ENCODE peak calls at places on chromosomes 16 and 17, in six cellular contexts. N is GM23338, P is ovary, D is psoas muscle, H is cardiac muscle cell, L is heart right ventricle. O is an unnamed sample. For H3K4me1, the result is how much of the 10 kb centered on the place peaks cover.

GRCh38 chr16:16033208-16033717 is 83.8 kb downstream of the ABCC1 start:
- DNase-seq in N (no peak), P (no peak), D (no peak), H (no peak), L (no peak), O (no peak)

GRCh38 chr16:46973457-46974324 is at the start of gene DNAJA2:
- DNase-seq in N (peak), P (peak), D (peak), H (peak), L (peak), O (peak)

GRCh38 chr16:1486551-1487390 is 2.0 kb downstream of the PTX4 start:
- DNase-seq in N (no peak), P (no peak), D (no peak), H (no peak), L (no peak), O (no peak)

GRCh38 chr17:76848670-76849069 is 19.5 kb upstream of the MGAT5B start:
- DNase-seq in N (no peak), P (no peak), D (no peak), H (no peak), L (no peak), O (no peak)

GRCh38 chr16:67294927-67295326 is 15.6 kb downstream of the PLEKHG4 start:
- DNase-seq in N (no peak), P (no peak), D (no peak), H (no peak), L (no peak), O (no peak)

GRCh38 chr16:9807302-9807701 is 374.9 kb downstream of the GRIN2A start:
- DNase-seq in N (peak), P (no peak), D (no peak), H (no peak), L (no peak), O (no peak)

GRCh38 chr17:48338720-48339119 is 91.3 kb downstream of the SKAP1 start:
- DNase-seq in N (no peak), P (no peak), D (no peak), H (no peak), L (no peak), O (no peak)

GRCh38 chr17:41678907-41679739 is 9.6 kb upstream of the EIF1 start:
- DNase-seq in N (no peak), P (no peak), D (peak), H (no peak), L (no peak), O (peak)

GRCh38 chr17:82064433-82065192 is 991 bp downstream of the DUS1L start:
- DNase-seq in N (peak), P (no peak), D (peak), H (no peak), L (no peak), O (no peak)

GRCh38 chr17:82862191-82862590 is 22.4 kb upstream of the ZNF750 start:
- DNase-seq in N (no peak), P (no peak), D (peak), H (no peak), L (no peak), O (no peak)

GRCh38 chr17:79844869-79845600 is 5.8 kb upstream of the CBX4 start:
- DNase-seq in N (peak), P (peak), D (peak), H (peak), L (peak), O (peak)

DNA sequence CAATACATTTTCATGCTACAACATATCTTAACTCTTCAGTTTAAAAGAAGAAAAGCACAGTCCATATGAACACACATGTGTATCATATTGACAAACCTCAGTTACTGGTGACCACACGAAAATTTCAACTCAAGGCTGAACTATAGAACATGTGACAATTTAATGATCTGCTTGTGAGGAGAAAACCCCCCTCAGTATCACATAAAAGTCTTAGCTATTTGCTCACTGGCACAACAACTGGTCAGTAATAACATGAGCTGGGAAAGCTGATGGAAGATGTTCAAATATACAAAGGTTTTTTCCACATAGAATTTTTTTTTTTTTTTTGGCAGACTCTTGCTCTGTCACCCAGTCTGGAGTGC is 19.5 kb downstream of the ZNF652 start:
- DNase-seq in N (no peak), P (no peak), D (no peak), H (no peak), L (no peak), O (no peak)
- H3K4me3 ChIP-seq in N (no peak), P (no peak), D (no peak), H (no peak), L (no peak), O (no peak)

GRCh38 chr16:84165746-84166145 is 20.6 kb downstream of the DNAAF1 start:
- DNase-seq in N (no peak), P (no peak), D (no peak), H (no peak), L (no peak), O (no peak)
- H3K4me1 ChIP-seq in N (under half), P (under half), D (under half), H (under half), L (under half), O (under half)

GRCh38 chr16:3007957-3008748 is 4.6 kb upstream of the CLDN9 start:
- DNase-seq in N (peak), P (no peak), D (no peak), H (peak), L (no peak), O (no peak)

GRCh38 chr16:3007059-3007956 is 5.4 kb upstream of the CLDN9 start:
- DNase-seq in N (peak), P (no peak), D (no peak), H (no peak), L (no peak), O (no peak)

GRCh38 chr16:3003582-3004270 is 9.0 kb upstream of the CLDN9 start:
- DNase-seq in N (peak), P (peak), D (peak), H (peak), L (peak), O (peak)

GRCh38 chr16:3004319-3004718 is 8.4 kb upstream of the CLDN9 start:
- DNase-seq in N (no peak), P (no peak), D (no peak), H (peak), L (no peak), O (no peak)

DNA sequence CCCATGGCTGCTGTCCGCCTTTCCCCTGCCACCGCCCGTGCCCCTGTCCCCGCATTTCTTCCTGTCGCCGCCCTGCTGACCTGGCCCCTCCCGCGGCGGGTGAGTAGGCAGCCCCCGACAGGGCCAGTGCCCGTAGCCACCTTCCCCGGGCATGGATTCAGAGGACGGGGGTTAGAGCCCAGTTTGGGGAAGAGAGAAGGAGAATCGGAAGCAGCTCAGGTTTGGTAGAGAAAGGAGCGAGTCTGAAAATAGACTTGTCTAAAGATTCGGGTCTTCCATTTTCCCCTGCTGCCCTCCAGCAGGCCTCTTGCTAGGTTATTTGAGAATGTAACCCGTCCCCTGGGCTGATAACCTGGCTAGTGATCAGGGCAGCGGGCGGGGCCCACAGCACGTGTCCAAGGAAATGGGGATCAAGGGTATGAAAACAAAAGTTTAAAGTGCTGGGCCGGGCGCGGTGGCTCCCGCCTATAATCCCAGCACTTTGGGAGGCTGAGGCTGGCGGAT is 7.9 kb upstream of the CLDN9 start:
- DNase-seq in N (peak), P (no peak), D (no peak), H (peak), L (no peak), O (peak)
- H3K4me3 ChIP-seq in N (peak), P (no peak), D (peak), H (peak), L (peak), O (peak)

GRCh38 chr17:47281246-47281645 is 27.6 kb downstream of the ITGB3 start:
- DNase-seq in N (no peak), P (no peak), D (no peak), H (no peak), L (no peak), O (no peak)

GRCh38 chr17:47277921-47278320 is 24.3 kb downstream of the ITGB3 start:
- DNase-seq in N (no peak), P (no peak), D (no peak), H (no peak), L (no peak), O (no peak)

GRCh38 chr17:47278561-47278960 is 24.9 kb downstream of the ITGB3 start:
- DNase-seq in N (no peak), P (no peak), D (no peak), H (no peak), L (no peak), O (no peak)

GRCh38 chr17:47279062-47279801 is 25.6 kb downstream of the ITGB3 start:
- DNase-seq in N (peak), P (peak), D (peak), H (peak), L (peak), O (no peak)

DNA sequence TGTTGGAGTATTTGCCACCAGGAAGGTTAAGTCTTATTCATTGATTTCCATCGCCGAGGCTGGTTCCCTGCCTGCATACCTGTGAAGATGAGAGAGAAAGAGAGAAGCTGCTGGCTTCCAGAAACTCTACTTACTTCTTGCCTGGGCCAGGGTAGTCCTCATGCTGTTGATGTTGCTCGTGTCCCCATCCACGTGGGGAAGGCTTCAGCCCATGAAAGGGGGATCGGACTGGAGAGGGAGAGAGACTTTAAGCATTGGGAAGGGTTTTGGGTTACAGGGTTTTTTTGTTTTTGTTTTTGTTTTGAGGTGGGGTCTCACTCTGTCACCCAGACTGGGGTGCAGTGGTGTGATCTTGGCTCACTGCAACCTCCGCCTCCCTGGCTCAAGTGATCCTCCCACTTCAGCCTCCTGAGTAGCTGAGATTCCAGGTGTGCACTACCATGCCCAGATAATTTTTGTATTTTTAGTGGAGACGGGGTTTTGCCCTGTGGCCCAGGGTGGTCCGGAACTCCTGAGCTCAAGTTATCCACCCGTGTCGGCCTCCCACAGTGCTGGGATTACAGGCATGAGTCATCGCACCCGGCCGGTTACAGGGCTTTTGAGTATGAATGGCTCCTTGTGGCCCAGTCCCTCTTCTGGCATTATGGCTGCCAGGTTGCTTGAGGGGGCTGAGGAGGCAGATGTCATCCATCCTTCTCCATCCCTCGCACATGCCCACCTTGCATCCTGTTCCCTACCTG is 26.6 kb downstream of the ITGB3 start:
- DNase-seq in N (no peak), P (no peak), D (no peak), H (no peak), L (no peak), O (no peak)
- H3K4me1 ChIP-seq in N (under half), P (under half), D (under half), H (under half), L (under half), O (half or more)

DNA sequence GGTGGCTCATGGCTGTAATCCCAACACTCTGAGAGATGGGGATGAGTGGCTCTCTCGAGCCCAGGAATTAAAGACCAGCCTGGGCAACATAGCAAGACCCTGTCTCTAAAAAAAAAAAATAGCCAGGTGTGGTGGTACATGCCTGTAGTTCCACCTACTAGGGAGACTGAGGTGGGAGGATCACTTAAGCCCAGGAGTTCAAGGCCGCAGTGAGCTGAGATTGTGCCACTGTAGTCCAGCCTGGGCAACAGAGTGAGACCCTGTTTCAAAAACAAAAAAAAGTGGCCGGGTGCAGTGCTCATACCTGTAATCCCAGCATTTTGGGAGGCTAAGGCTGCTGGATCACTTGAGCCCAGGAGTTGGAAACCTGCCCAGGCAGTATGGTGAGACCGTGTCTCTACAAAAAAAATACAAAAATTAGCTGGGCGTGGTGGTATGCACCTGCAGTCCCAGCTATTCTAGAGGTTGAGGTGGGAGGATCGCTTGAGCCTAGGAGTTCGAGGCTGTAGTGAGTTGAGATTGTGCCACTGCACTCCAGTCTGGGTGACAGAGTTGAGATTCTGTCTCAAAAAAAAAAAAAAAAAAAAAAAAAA is 3.0 kb downstream of the C16orf54 start:
- DNase-seq in N (no peak), P (no peak), D (no peak), H (no peak), L (no peak), O (no peak)
- H3K4me3 ChIP-seq in N (no peak), P (no peak), D (no peak), H (no peak), L (no peak), O (no peak)